ENCODE peak calls at places on chromosomes 5 and 9, in seven cellular contexts. U is CD4-positive, CD25-positive, alpha-beta regulatory T cell; E is uterus; N is OCI-LY7; P is heart left ventricle; W is ovary; M is IMR-90. F is an unnamed sample. For H3K9me3, the result is how much of the 10 kb centered on the place peaks cover.

GRCh38 chr9:17319822-17320221 is 185.0 kb downstream of the CNTLN start:
- DNase-seq in U (no peak), E (no peak), N (no peak), P (no peak), W (no peak), M (peak), F (no peak)

GRCh38 chr9:28961625-28962024 is 1388.3 kb upstream of the C9orf72 start:
- DNase-seq in U (no peak), E (no peak), N (no peak), P (no peak), W (no peak), M (no peak), F (no peak)

GRCh38 chr9:106632621-106633020 is 230.3 kb upstream of the ZNF462 start:
- DNase-seq in U (no peak), E (no peak), N (no peak), P (no peak), W (no peak), M (no peak), F (no peak)

GRCh38 chr5:149485655-149486615 is 65.3 kb downstream of the CSNK1A1 start:
- DNase-seq in U (no peak), E (peak), N (no peak), P (no peak), W (peak), M (peak), F (no peak)

GRCh38 chr5:2864515-2864914 is 113.0 kb upstream of the IRX2 start:
- DNase-seq in U (no peak), E (no peak), N (no peak), P (no peak), W (no peak), M (no peak), F (no peak)

GRCh38 chr9:130282000-130282700 is 16.6 kb downstream of the HMCN2 start:
- DNase-seq in U (no peak), E (peak), N (no peak), P (no peak), W (no peak), M (no peak), F (no peak)

GRCh38 chr5:54211912-54212311 is 98.5 kb downstream of the ARL15 start:
- DNase-seq in U (no peak), E (no peak), N (no peak), P (no peak), W (no peak), M (no peak), F (no peak)

GRCh38 chr9:92183449-92183848 is 68.2 kb upstream of the SPTLC1 start:
- DNase-seq in U (no peak), E (no peak), N (no peak), P (no peak), W (no peak), M (no peak), F (no peak)

GRCh38 chr9:15104826-15105420 is 194.7 kb upstream of the FREM1 start:
- DNase-seq in U (peak), E (no peak), N (peak), P (no peak), W (peak), M (peak), F (no peak)

GRCh38 chr5:2883771-2884170 is 132.3 kb upstream of the IRX2 start:
- DNase-seq in U (no peak), E (no peak), N (no peak), P (no peak), W (no peak), M (no peak), F (no peak)

GRCh38 chr5:86909461-86909881 is 291.7 kb downstream of the COX7C start:
- DNase-seq in U (no peak), E (no peak), N (no peak), P (no peak), W (no peak), M (peak), F (no peak)

GRCh38 chr5:33831041-33831440 is 60.7 kb downstream of the ADAMTS12 start:
- DNase-seq in U (no peak), E (no peak), N (no peak), P (no peak), W (no peak), M (no peak), F (no peak)

GRCh38 chr5:67774153-67774552 is 441.4 kb upstream of the PIK3R1 start:
- DNase-seq in U (no peak), E (no peak), N (no peak), P (no peak), W (no peak), M (no peak), F (no peak)

GRCh38 chr5:157384971-157385709 is 74.9 kb upstream of the NIPAL4 start:
- DNase-seq in U (no peak), E (peak), N (no peak), P (no peak), W (no peak), M (peak), F (no peak)

GRCh38 chr9:111316796-111317195 is 13.2 kb downstream of the OR2K2 start:
- DNase-seq in U (no peak), E (no peak), N (no peak), P (no peak), W (no peak), M (peak), F (no peak)

GRCh38 chr9:70902705-70903131 is 218.7 kb downstream of the TRPM3 start:
- DNase-seq in U (no peak), E (peak), N (no peak), P (no peak), W (no peak), M (peak), F (no peak)

GRCh38 chr9:90915693-90916092 is 114.1 kb downstream of the SYK start:
- DNase-seq in U (peak), E (peak), N (peak), P (no peak), W (no peak), M (peak), F (no peak)

GRCh38 chr5:149215478-149216042 is 56.1 kb upstream of the AFAP1L1 start:
- DNase-seq in U (no peak), E (peak), N (no peak), P (peak), W (no peak), M (peak), F (no peak)

GRCh38 chr9:124392855-124393460 is 22.3 kb downstream of the PSMB7 start:
- DNase-seq in U (no peak), E (no peak), N (peak), P (no peak), W (no peak), M (peak), F (no peak)

DNA sequence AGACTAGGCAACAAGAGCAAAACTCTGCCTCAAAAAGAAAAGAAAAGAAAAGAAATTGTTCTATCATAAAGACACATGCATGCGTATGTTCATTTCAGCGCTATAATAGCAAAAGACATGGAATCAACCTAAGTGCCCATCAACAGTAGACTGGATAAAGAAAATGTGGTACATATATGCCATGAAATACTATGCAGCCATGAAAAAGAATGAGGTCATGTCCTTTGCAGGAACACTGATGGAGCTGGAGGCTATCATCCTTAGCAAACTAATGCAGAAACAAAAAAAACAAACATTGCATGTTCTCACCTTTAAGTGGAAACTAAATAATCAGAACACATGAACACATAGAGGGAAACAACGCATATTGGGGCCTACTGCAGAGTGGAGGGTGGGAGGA is 6.3 kb upstream of the ZNF883 start:
- DNase-seq in U (no peak), E (no peak), N (no peak), P (no peak), W (no peak), M (no peak), F (no peak)
- H3K9me3 ChIP-seq in U (under half), E (under half), N (under half), P (half or more), W (under half), M (under half), F (under half)

GRCh38 chr9:135136991-135137390 is 49.5 kb downstream of the OLFM1 start:
- DNase-seq in U (no peak), E (no peak), N (no peak), P (peak), W (no peak), M (no peak), F (no peak)
- H3K9me3 ChIP-seq in U (under half), E (under half), N (under half), P (under half), W (under half), M (half or more), F (under half)

GRCh38 chr5:55429707-55430253 is 105.0 kb downstream of the PLPP1 start:
- DNase-seq in U (no peak), E (no peak), N (no peak), P (no peak), W (no peak), M (no peak), F (no peak)
- H3K9me3 ChIP-seq in U (under half), E (under half), N (under half), P (under half), W (under half), M (under half), F (under half)

DNA sequence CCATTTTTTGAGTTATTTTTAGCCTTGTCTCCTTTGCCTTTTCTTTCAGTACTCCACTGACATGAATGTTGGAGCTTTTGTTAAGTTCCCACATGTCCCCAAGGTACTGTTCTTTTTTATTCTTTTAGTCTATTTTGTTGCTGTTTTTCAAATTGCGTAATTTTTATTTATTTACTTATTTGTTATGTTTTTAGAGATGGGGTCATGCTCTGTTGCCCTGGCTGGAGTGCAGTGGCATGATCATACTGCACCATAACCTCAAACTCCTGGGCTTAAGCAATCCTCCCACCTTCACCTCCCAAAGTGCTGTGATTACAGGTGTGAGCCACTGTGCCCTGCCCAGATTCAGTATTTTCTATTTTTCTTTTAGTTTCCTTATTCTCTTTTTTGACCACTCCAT is 5.4 kb upstream of the PCDHA1 start:
- DNase-seq in U (no peak), E (no peak), N (no peak), P (no peak), W (no peak), M (no peak), F (no peak)
- H3K9me3 ChIP-seq in U (under half), E (under half), N (under half), P (half or more), W (under half), M (under half), F (under half)

GRCh38 chr9:135241381-135242380 is 154.2 kb downstream of the OLFM1 start:
- DNase-seq in U (no peak), E (no peak), N (no peak), P (peak), W (no peak), M (no peak), F (no peak)
- H3K9me3 ChIP-seq in U (under half), E (under half), N (under half), P (under half), W (under half), M (under half), F (under half)

DNA sequence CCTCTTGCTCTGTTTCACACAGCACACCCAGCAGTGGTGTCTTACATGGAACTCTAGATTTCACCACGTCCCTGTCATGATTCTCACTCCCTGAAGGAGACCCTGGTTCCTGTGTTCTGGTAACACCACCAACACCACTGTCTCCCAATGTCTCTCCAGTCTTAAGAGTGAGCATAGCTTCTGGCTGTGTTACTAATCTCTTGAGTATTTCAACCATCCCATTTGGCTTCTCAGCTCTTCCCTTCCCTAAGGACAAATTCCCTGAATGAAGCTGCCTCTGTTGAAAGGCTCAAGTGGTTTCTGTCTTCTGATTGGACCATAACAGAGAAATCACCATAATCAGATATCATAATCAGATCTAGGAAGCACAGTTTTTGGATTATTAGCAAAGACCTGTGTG is 311.8 kb downstream of the DNAH5 start:
- DNase-seq in U (no peak), E (no peak), N (no peak), P (no peak), W (no peak), M (peak), F (no peak)
- H3K9me3 ChIP-seq in U (under half), E (under half), N (under half), P (under half), W (under half), M (under half), F (under half)